ENCODE peak calls at places on chromosomes 1 and 21, in seven cellular contexts. X is brain microvascular endothelial cell; Y is foreskin fibroblast; L is transverse colon; O is colonic mucosa; Q is OCI-LY7; U is stimulated activated CD4-positive, alpha-beta T cell treated with anti-CD3 and anti-CD28 coated beads, TNF-alpha, amount 100 ng/mL, for 4 hours. M is an unnamed sample.

GRCh38 chr1:26391450-26391849 is 18.9 kb upstream of the ZNF683 start:
- DNase-seq in X (peak), Y (peak), L (no peak), O (no peak), Q (peak), U (no peak), M (peak)

GRCh38 chr1:240210026-240210425 is 118.3 kb downstream of the FMN2 start:
- DNase-seq in X (no peak), Y (no peak), L (no peak), O (no peak), Q (no peak), U (no peak), M (no peak)

GRCh38 chr1:100034465-100034864 is 64.7 kb downstream of the SLC35A3 start:
- DNase-seq in X (no peak), Y (no peak), L (no peak), O (no peak), Q (peak), U (no peak), M (peak)

GRCh38 chr1:93180723-93181613 is at the start of gene CCDC18:
- DNase-seq in X (peak), Y (no peak), L (no peak), O (no peak), Q (peak), U (no peak), M (peak)

GRCh38 chr1:29706936-29707335 is 470.6 kb downstream of the PTPRU start:
- DNase-seq in X (no peak), Y (peak), L (no peak), O (no peak), Q (peak), U (no peak), M (no peak)

GRCh38 chr1:10615932-10616671 is 141.4 kb downstream of the PEX14 start:
- DNase-seq in X (no peak), Y (no peak), L (no peak), O (no peak), Q (no peak), U (no peak), M (no peak)

GRCh38 chr21:32096411-32096810 is 182.4 kb downstream of the MIS18A start:
- DNase-seq in X (no peak), Y (no peak), L (no peak), O (no peak), Q (peak), U (no peak), M (peak)

GRCh38 chr1:48556161-48556850 is 84.3 kb upstream of the SPATA6 start:
- DNase-seq in X (no peak), Y (no peak), L (no peak), O (no peak), Q (no peak), U (no peak), M (no peak)

GRCh38 chr1:161091796-161092507 is 2.6 kb upstream of the NECTIN4 start:
- DNase-seq in X (no peak), Y (no peak), L (no peak), O (no peak), Q (no peak), U (no peak), M (no peak)

GRCh38 chr1:245207056-245207638 is 52.4 kb downstream of the KIF26B start:
- DNase-seq in X (no peak), Y (no peak), L (no peak), O (no peak), Q (no peak), U (no peak), M (no peak)

GRCh38 chr1:15598436-15598835 is 13.6 kb upstream of the AGMAT start:
- DNase-seq in X (no peak), Y (no peak), L (no peak), O (no peak), Q (no peak), U (no peak), M (no peak)

GRCh38 chr21:44711327-44712202 is at the start of gene TSPEAR:
- DNase-seq in X (no peak), Y (no peak), L (no peak), O (no peak), Q (no peak), U (no peak), M (no peak)